ENCODE peak calls at places on chromosomes 11 and 22, in seven cellular contexts. One of them, this sample, is unnamed.

GRCh38 chr22:26534166-26534855 is 22.0 kb upstream of the TFIP11 start:
- DNase-seq in K562: no peak
- DNase-seq in GM12878: no peak
- DNase-seq in SK-N-SH: no peak
- DNase-seq in GM12891: no peak
- DNase-seq in H1: no peak
- DNase-seq in HepG2: no peak
- DNase-seq in this sample: no peak

GRCh38 chr11:19701421-19701820 is 11.2 kb upstream of the NAV2 start:
- DNase-seq in GM12891: no peak
- DNase-seq in K562: no peak
- DNase-seq in SK-N-SH: no peak
- DNase-seq in H1: no peak
- DNase-seq in HepG2: no peak
- DNase-seq in GM12878: no peak
- DNase-seq in this sample: no peak

GRCh38 chr11:79438631-79439429 is 2.0 kb downstream of the TENM4 start:
- DNase-seq in H1: peak; percentile 73
- DNase-seq in HepG2: no peak
- DNase-seq in GM12878: no peak
- DNase-seq in GM12891: no peak
- DNase-seq in K562: no peak
- DNase-seq in SK-N-SH: peak; percentile 65
- DNase-seq in this sample: peak; percentile 23

GRCh38 chr11:1085440-1086170 is 10.9 kb downstream of the MUC2 start:
- DNase-seq in SK-N-SH: no peak
- DNase-seq in GM12891: no peak
- DNase-seq in HepG2: no peak
- DNase-seq in GM12878: no peak
- DNase-seq in K562: no peak
- DNase-seq in H1: no peak
- DNase-seq in this sample: no peak

GRCh38 chr22:26770624-26771023 is 113.2 kb downstream of the MIAT start:
- DNase-seq in HepG2: no peak
- DNase-seq in GM12891: no peak
- DNase-seq in SK-N-SH: no peak
- DNase-seq in K562: no peak
- DNase-seq in GM12878: no peak
- DNase-seq in H1: no peak
- DNase-seq in this sample: no peak

GRCh38 chr11:5807580-5807979 is 1.1 kb upstream of the OR52N2 start:
- DNase-seq in GM12878: no peak
- DNase-seq in K562: no peak
- DNase-seq in H1: peak; percentile 56
- DNase-seq in HepG2: peak; percentile 8
- DNase-seq in SK-N-SH: no peak
- DNase-seq in GM12891: no peak
- DNase-seq in this sample: no peak

GRCh38 chr11:73322986-73323306 is 14.9 kb downstream of the ARHGEF17 start:
- DNase-seq in H1: no peak
- DNase-seq in K562: no peak
- DNase-seq in GM12891: no peak
- DNase-seq in GM12878: no peak
- DNase-seq in HepG2: no peak
- DNase-seq in SK-N-SH: no peak
- DNase-seq in this sample: no peak

GRCh38 chr11:62505112-62505783 is 41.4 kb downstream of the AHNAK start:
- DNase-seq in GM12878: no peak
- DNase-seq in H1: peak; percentile 74
- DNase-seq in HepG2: no peak
- DNase-seq in K562: peak; percentile 56
- DNase-seq in GM12891: no peak
- DNase-seq in SK-N-SH: no peak
- DNase-seq in this sample: no peak

GRCh38 chr11:59822989-59823566 is 12.5 kb upstream of the MRPL16 start:
- DNase-seq in SK-N-SH: peak; percentile 53
- DNase-seq in GM12891: no peak
- DNase-seq in K562: peak; percentile 86
- DNase-seq in GM12878: no peak
- DNase-seq in H1: no peak
- DNase-seq in HepG2: peak; percentile 63
- DNase-seq in this sample: no peak

GRCh38 chr11:66834943-66835342 is 8.3 kb upstream of the RCE1 start:
- DNase-seq in SK-N-SH: no peak
- DNase-seq in K562: peak; percentile 64
- DNase-seq in HepG2: no peak
- DNase-seq in GM12891: no peak
- DNase-seq in GM12878: no peak
- DNase-seq in H1: no peak
- DNase-seq in this sample: no peak

GRCh38 chr22:43090130-43090789 is 1.1 kb upstream of the TTLL1 start:
- DNase-seq in K562: peak; percentile 84
- DNase-seq in H1: no peak
- DNase-seq in GM12878: peak; percentile 46
- DNase-seq in SK-N-SH: peak; percentile 53
- DNase-seq in GM12891: peak; percentile 61
- DNase-seq in HepG2: peak; percentile 88
- DNase-seq in this sample: peak; percentile 51

GRCh38 chr11:121561716-121562115 is 108.9 kb upstream of the SORL1-AS1 start:
- DNase-seq in GM12891: no peak
- DNase-seq in K562: no peak
- DNase-seq in SK-N-SH: no peak
- DNase-seq in H1: no peak
- DNase-seq in HepG2: peak; percentile 73
- DNase-seq in GM12878: no peak
- DNase-seq in this sample: no peak

GRCh38 chr11:32886180-32886579 is 6.4 kb upstream of the QSER1 start:
- DNase-seq in H1: no peak
- DNase-seq in SK-N-SH: no peak
- DNase-seq in HepG2: no peak
- DNase-seq in GM12891: no peak
- DNase-seq in GM12878: no peak
- DNase-seq in K562: no peak
- DNase-seq in this sample: no peak

GRCh38 chr11:44556735-44557409 is 8.6 kb upstream of the CD82 start:
- DNase-seq in GM12891: no peak
- DNase-seq in K562: peak; percentile 78
- DNase-seq in HepG2: peak; percentile 41
- DNase-seq in GM12878: peak; percentile 47
- DNase-seq in SK-N-SH: no peak
- DNase-seq in H1: peak; percentile 71
- DNase-seq in this sample: no peak

GRCh38 chr22:26968873-26969272 is 311.5 kb downstream of the MIAT start:
- DNase-seq in GM12878: no peak
- DNase-seq in SK-N-SH: no peak
- DNase-seq in H1: no peak
- DNase-seq in K562: no peak
- DNase-seq in HepG2: no peak
- DNase-seq in GM12891: no peak
- DNase-seq in this sample: no peak

GRCh38 chr22:32475428-32476010 is 908 bp downstream of the FBXO7 start:
- DNase-seq in H1: peak; percentile 45
- DNase-seq in HepG2: no peak
- DNase-seq in SK-N-SH: peak; percentile 23
- DNase-seq in K562: peak; percentile 47
- DNase-seq in GM12891: no peak
- DNase-seq in GM12878: no peak
- DNase-seq in this sample: no peak

GRCh38 chr22:30607939-30608338 is 965 bp downstream of the TCN2 start:
- DNase-seq in SK-N-SH: no peak
- DNase-seq in HepG2: no peak
- DNase-seq in K562: no peak
- DNase-seq in GM12891: no peak
- DNase-seq in GM12878: no peak
- DNase-seq in H1: no peak
- DNase-seq in this sample: no peak

GRCh38 chr11:72010529-72011233 is 12.0 kb downstream of the IL18BP start:
- DNase-seq in H1: no peak
- DNase-seq in HepG2: no peak
- DNase-seq in GM12878: no peak
- DNase-seq in K562: no peak
- DNase-seq in GM12891: no peak
- DNase-seq in SK-N-SH: no peak
- DNase-seq in this sample: no peak

GRCh38 chr22:22702159-22702873 is 57.9 kb downstream of the GGTLC2 start:
- DNase-seq in GM12891: no peak
- DNase-seq in HepG2: no peak
- DNase-seq in SK-N-SH: no peak
- DNase-seq in K562: peak; percentile 83
- DNase-seq in GM12878: no peak
- DNase-seq in H1: no peak
- DNase-seq in this sample: no peak

GRCh38 chr11:68118753-68119448 is 2.3 kb downstream of the CHKA start:
- DNase-seq in K562: peak; percentile 47
- DNase-seq in HepG2: no peak
- DNase-seq in H1: no peak
- DNase-seq in GM12878: peak; percentile 79
- DNase-seq in GM12891: no peak
- DNase-seq in SK-N-SH: no peak
- DNase-seq in this sample: no peak

DNA sequence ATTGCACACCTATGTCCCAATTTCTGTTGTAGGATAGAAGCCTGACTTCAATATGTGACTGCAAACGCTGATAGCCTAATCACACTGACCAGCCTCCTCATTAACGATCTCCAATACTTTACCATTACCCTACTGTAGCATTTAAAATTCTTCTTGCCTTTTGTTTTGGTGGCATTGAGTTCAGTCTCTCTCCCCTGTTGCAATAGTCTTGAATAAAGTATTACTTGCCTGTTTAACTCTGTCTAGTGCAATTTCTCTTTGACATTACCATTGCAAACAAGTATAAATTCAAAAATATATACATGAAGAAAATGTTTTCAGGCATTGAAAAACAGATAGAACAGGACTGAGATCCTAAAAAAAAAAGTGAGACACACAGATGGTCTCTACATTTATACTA is 649.1 kb upstream of the B3GAT1 start:
- DNase-seq in HepG2: no peak
- DNase-seq in SK-N-SH: no peak
- DNase-seq in GM12878: no peak
- DNase-seq in GM12891: no peak
- DNase-seq in H1: no peak
- DNase-seq in K562: no peak
- DNase-seq in this sample: no peak
- TF ChIP-seq POLR2AphosphoS5 in HepG2: no peak
- TF ChIP-seq POLR2AphosphoS5 in SK-N-SH: no peak
- TF ChIP-seq POLR2AphosphoS5 in GM12878: no peak
- TF ChIP-seq POLR2AphosphoS5 in GM12891: no peak
- TF ChIP-seq POLR2AphosphoS5 in H1: no peak
- TF ChIP-seq POLR2AphosphoS5 in K562: no peak
- TF ChIP-seq POLR2AphosphoS5 in this sample: no peak

GRCh38 chr22:50572965-50573364 is 5.3 kb downstream of the CPT1B start:
- DNase-seq in H1: no peak
- DNase-seq in SK-N-SH: no peak
- DNase-seq in HepG2: no peak
- DNase-seq in GM12878: no peak
- DNase-seq in GM12891: no peak
- DNase-seq in K562: no peak
- DNase-seq in this sample: no peak
- TF ChIP-seq TAF1 in H1: no peak
- TF ChIP-seq TAF1 in SK-N-SH: no peak
- TF ChIP-seq TAF1 in HepG2: no peak
- TF ChIP-seq TAF1 in GM12878: no peak
- TF ChIP-seq TAF1 in GM12891: no peak
- TF ChIP-seq TAF1 in K562: no peak
- TF ChIP-seq TAF1 in this sample: no peak

DNA sequence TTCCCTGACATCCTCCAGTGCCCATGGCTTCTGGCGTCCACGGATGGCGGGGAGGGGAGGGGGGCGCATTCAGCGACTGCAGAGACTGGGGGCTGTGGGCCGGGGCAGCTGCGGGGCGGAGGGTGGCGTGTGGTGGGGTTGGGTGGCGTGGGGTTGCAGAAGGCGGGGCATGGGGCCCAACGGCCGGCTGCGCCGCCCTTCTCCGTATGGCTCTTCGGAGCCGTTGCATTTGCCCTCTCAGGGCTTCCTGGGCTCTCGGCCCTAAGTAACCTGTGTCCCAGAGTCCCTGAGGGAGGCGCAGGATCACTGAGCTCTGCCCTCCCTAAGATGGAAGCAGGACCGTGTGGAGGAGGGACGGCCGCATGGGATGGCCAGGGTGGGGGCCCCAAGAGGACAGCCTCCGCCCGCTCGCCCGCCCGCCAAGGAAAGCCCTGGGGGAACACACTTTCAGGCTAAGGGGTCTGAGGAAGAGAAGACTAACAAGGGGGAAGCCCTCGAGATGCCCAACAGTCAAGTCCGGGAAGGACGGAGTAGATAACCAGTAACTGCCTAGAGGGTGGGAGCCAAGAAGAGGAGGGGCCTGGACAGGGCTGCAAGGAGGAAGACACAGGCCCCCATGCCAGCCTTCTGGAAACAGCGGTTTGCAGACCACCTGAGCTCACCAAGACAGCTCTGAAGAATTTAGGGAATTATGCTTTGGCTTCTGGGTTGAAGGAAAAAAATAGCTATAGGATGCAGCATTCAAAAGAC is 9.2 kb upstream of the AIFM3 start:
- DNase-seq in H1: peak; percentile 70
- DNase-seq in GM12878: no peak
- DNase-seq in GM12891: no peak
- DNase-seq in HepG2: no peak
- DNase-seq in K562: no peak
- DNase-seq in SK-N-SH: peak; percentile 25
- DNase-seq in this sample: no peak
- TF ChIP-seq POLR2AphosphoS5 in H1: no peak
- TF ChIP-seq POLR2AphosphoS5 in GM12878: no peak
- TF ChIP-seq POLR2AphosphoS5 in GM12891: no peak
- TF ChIP-seq POLR2AphosphoS5 in HepG2: peak; percentile 27
- TF ChIP-seq POLR2AphosphoS5 in K562: no peak
- TF ChIP-seq POLR2AphosphoS5 in SK-N-SH: no peak
- TF ChIP-seq POLR2AphosphoS5 in this sample: no peak

DNA sequence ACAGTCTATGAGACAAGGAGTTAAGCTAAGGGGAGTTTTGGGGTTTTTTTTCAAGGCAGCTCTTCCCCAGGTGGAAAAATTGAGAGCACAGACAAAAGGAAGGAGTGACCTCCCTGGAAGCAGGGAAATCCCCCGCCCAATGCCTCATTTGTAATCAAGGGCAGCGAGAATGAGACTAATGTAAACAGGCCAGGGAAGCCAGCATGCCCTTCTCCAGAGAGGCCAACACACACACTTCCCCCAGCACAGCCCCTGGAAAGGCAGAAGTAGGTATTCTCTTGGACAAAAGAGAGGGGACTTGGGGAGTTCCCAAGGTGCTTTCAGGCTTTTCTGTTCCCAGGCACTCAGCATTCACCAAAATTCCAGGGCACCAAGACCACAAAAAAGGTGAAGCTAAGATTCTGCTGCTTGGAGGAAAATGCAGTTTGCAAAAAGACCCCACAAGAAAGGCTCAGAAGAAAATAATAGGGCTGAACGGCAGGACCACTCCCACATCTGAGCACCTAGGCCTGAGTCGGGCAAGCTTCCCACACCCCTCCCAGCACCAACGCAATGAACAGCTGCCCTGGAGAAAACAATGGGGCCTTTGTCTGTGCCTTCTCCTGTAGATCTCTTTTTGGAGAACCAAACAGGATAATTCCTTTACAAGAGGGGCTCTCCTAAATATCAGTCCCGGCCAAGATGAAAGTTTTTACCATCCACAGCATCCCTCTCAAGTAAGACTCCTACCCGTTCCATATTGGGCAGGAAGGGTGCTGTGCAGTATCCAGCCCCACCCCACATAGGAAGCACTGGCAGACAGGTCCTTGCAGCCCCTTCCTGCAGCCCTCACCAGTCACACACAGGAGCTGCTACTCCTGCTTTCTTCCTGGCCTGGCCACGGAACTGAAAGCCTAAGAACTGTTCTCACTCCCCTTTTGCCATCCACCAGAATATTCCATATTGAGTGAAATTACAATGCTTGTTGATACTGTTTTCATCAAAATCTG is 70.7 kb upstream of the AKIP1 start:
- DNase-seq in GM12891: no peak
- DNase-seq in HepG2: peak; percentile 35
- DNase-seq in H1: peak; percentile 50
- DNase-seq in K562: no peak
- DNase-seq in GM12878: no peak
- DNase-seq in SK-N-SH: no peak
- DNase-seq in this sample: no peak
- TF ChIP-seq TAF1 in GM12891: no peak
- TF ChIP-seq TAF1 in HepG2: no peak
- TF ChIP-seq TAF1 in H1: peak; percentile 67
- TF ChIP-seq TAF1 in K562: no peak
- TF ChIP-seq TAF1 in GM12878: no peak
- TF ChIP-seq TAF1 in SK-N-SH: no peak
- TF ChIP-seq TAF1 in this sample: no peak

This sample was measured in GM12892.